ENCODE peak calls at places on chromosomes 11 and 22, in seven cellular contexts. O is activated B cell treated with CpG ODN at 0.5 μM for 24 hours, Y is GM12865, Z is WERI-Rb-1, U is heart right ventricle, A is pancreas, M is tibial nerve. C is an unnamed sample.

GRCh38 chr22:49887074-49887471 is 31.2 kb downstream of the ALG12 start:
- DNase-seq in O (no peak), Y (no peak), Z (no peak), U (no peak), A (no peak), M (no peak), C (no peak)

GRCh38 chr22:49717322-49717919 is 110.3 kb downstream of the BRD1 start:
- DNase-seq in O (no peak), Y (no peak), Z (no peak), U (no peak), A (no peak), M (no peak), C (no peak)

GRCh38 chr22:35209203-35209602 is 48.1 kb upstream of the HMGXB4 start:
- DNase-seq in O (no peak), Y (no peak), Z (no peak), U (no peak), A (no peak), M (no peak), C (no peak)

GRCh38 chr22:37032134-37032534 is 12.6 kb downstream of the MPST start:
- DNase-seq in O (no peak), Y (no peak), Z (no peak), U (no peak), A (no peak), M (no peak), C (no peak)

GRCh38 chr11:131807876-131808275 is 437.5 kb downstream of the NTM start:
- DNase-seq in O (no peak), Y (no peak), Z (no peak), U (no peak), A (no peak), M (no peak), C (no peak)

GRCh38 chr11:131447268-131447667 is 76.9 kb downstream of the NTM start:
- DNase-seq in O (no peak), Y (no peak), Z (peak), U (no peak), A (no peak), M (no peak), C (no peak)

GRCh38 chr11:112780351-112781043 is 180.7 kb upstream of the NCAM1 start:
- DNase-seq in O (no peak), Y (no peak), Z (no peak), U (peak), A (no peak), M (no peak), C (no peak)

GRCh38 chr22:41574847-41575381 is 14.1 kb downstream of the CSDC2 start:
- DNase-seq in O (no peak), Y (no peak), Z (no peak), U (peak), A (peak), M (peak), C (no peak)

GRCh38 chr22:40982482-40983385 is 31.6 kb downstream of the RBX1 start:
- DNase-seq in O (peak), Y (peak), Z (no peak), U (no peak), A (no peak), M (no peak), C (no peak)

GRCh38 chr11:65433657-65434056 is 11.1 kb downstream of the NEAT1 start:
- DNase-seq in O (no peak), Y (no peak), Z (no peak), U (no peak), A (no peak), M (no peak), C (no peak)

GRCh38 chr11:113147249-113147648 is 167.1 kb upstream of the TTC12 start:
- DNase-seq in O (no peak), Y (no peak), Z (no peak), U (no peak), A (no peak), M (no peak), C (no peak)

GRCh38 chr11:34299284-34299961 is 58.4 kb downstream of the ABTB2 start:
- DNase-seq in O (no peak), Y (no peak), Z (no peak), U (no peak), A (no peak), M (no peak), C (no peak)

GRCh38 chr11:86182976-86183584 is 61.5 kb upstream of the EED start:
- DNase-seq in O (no peak), Y (peak), Z (no peak), U (no peak), A (no peak), M (no peak), C (peak)

GRCh38 chr11:57762235-57762866 is 749 bp downstream of the CTNND1 start:
- DNase-seq in O (no peak), Y (no peak), Z (no peak), U (no peak), A (no peak), M (no peak), C (no peak)

GRCh38 chr11:66818231-66818955 is 24.8 kb upstream of the RCE1 start:
- DNase-seq in O (no peak), Y (no peak), Z (no peak), U (no peak), A (no peak), M (no peak), C (no peak)

GRCh38 chr11:1022908-1023810 is 13.4 kb downstream of the MUC6 start:
- DNase-seq in O (no peak), Y (no peak), Z (no peak), U (no peak), A (peak), M (no peak), C (no peak)

GRCh38 chr22:20622650-20623339 is 115.4 kb downstream of the MED15 start:
- DNase-seq in O (no peak), Y (no peak), Z (no peak), U (no peak), A (no peak), M (no peak), C (no peak)

GRCh38 chr22:45226681-45227186 is 14.0 kb downstream of the KIAA0930 start:
- DNase-seq in O (no peak), Y (no peak), Z (no peak), U (no peak), A (peak), M (no peak), C (no peak)

GRCh38 chr11:114606003-114606801 is 10.6 kb upstream of the NXPE4 start:
- DNase-seq in O (no peak), Y (peak), Z (no peak), U (no peak), A (no peak), M (no peak), C (no peak)

GRCh38 chr22:27460596-27461347 is 340.8 kb downstream of the MN1 start:
- DNase-seq in O (no peak), Y (no peak), Z (no peak), U (no peak), A (no peak), M (peak), C (no peak)

GRCh38 chr11:72743321-72744221 is 8.6 kb downstream of the ARAP1 start:
- DNase-seq in O (peak), Y (peak), Z (peak), U (no peak), A (peak), M (no peak), C (no peak)

GRCh38 chr11:38791346-38791961 is 2193.4 kb upstream of the RAG2 start:
- DNase-seq in O (no peak), Y (peak), Z (peak), U (peak), A (no peak), M (peak), C (no peak)

GRCh38 chr11:27085605-27086004 is 45.0 kb downstream of the BBOX1 start:
- DNase-seq in O (no peak), Y (no peak), Z (no peak), U (no peak), A (no peak), M (no peak), C (no peak)

GRCh38 chr11:79025622-79026021 is 415.2 kb downstream of the TENM4 start:
- DNase-seq in O (no peak), Y (no peak), Z (no peak), U (no peak), A (no peak), M (no peak), C (no peak)

GRCh38 chr11:17410606-17411379 is 22.3 kb upstream of the KCNJ11 start:
- DNase-seq in O (no peak), Y (no peak), Z (no peak), U (no peak), A (no peak), M (no peak), C (no peak)

GRCh38 chr11:17414317-17414737 is 25.9 kb upstream of the KCNJ11 start:
- DNase-seq in O (no peak), Y (no peak), Z (no peak), U (no peak), A (peak), M (no peak), C (no peak)

GRCh38 chr11:17411418-17411817 is 23.0 kb upstream of the KCNJ11 start:
- DNase-seq in O (no peak), Y (no peak), Z (no peak), U (no peak), A (no peak), M (no peak), C (no peak)

GRCh38 chr11:17413414-17414316 is 25.2 kb upstream of the KCNJ11 start:
- DNase-seq in O (no peak), Y (no peak), Z (no peak), U (no peak), A (peak), M (no peak), C (no peak)

DNA sequence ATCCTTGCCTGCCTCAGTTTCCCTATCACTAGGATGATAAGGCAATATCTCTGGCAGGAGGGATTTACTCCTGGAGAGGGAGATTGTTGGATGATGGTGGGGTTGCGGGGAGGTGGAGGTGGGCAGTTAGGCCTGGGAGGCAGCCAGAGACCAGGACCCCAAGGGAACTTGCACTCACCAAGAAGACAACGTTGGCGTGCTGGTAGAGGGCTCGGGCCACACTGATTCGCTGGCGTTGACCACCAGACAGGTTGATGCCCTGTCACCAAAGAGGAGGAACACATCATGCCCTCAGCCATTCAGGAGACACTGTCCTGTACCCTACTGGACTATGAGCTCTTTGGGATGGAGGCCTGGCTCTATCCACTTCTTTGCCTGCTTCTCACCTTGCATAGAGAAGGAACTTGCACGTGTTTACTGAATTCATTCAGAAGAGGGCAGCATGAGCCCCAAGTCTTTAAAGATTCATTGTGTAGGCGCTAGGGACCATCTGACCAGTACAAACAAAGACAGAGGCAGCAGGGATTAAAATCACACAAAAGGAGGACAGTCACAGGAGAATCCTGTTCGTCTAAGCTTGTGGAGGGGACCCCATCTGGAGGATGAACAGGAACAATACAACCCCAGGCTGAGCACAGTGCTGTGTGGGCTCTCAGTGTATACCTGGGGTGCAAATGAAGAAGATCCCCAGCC is 24.2 kb upstream of the KCNJ11 start:
- DNase-seq in O (no peak), Y (no peak), Z (peak), U (no peak), A (no peak), M (no peak), C (no peak)
- TF ChIP-seq CTCF in O (no peak), Y (no peak), Z (peak), U (no peak), A (no peak), M (no peak), C (no peak)

GRCh38 chr22:26416670-26417270 is 12.3 kb upstream of the ASPHD2 start:
- DNase-seq in O (no peak), Y (no peak), Z (no peak), U (no peak), A (no peak), M (peak), C (no peak)
- TF ChIP-seq CTCF in O (no peak), Y (no peak), Z (no peak), U (no peak), A (no peak), M (no peak), C (no peak)

GRCh38 chr22:23180301-23180892 is at the start of gene BCR:
- DNase-seq in O (peak), Y (peak), Z (peak), U (peak), A (peak), M (peak), C (peak)
- TF ChIP-seq CTCF in O (no peak), Y (no peak), Z (peak), U (no peak), A (no peak), M (peak), C (no peak)

DNA sequence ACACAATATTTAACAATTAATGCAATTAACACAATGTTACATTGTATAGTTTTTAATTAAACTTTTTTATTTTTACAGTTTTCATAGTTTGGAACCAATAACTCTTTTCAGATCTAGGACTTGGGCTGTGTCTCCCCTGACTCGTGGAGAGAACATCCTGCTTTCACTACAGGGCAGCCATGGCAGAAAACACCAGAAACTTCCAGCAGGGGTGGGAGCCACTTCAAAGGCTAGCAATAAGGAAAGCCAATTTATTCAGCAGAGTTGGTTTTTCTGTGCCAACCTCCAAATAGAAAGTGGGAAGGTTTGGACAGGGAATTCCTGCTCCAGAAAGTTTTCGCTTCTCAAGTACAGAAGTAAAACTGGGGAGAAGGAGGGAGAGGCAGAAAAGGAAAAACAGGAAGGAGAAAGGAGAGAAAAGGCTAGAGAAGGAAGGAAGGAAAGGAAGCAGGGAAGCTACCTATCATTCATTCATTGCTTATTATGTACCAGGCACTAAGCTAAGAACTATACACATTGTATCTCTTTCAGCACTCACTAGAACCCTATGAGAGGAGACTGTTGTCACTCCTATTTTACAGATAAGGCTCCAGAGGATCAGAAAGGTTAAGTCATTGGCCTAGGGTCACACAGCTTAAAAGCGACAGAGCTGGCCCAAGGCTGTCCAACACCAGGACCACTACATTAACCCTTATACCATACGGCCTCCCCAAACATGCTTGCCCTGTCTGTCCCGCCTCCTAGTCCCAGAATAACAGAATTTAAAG is 54.8 kb upstream of the CREB3L1 start:
- DNase-seq in O (no peak), Y (no peak), Z (no peak), U (no peak), A (no peak), M (no peak), C (no peak)
- TF ChIP-seq CTCF in O (no peak), Y (no peak), Z (no peak), U (no peak), A (no peak), M (no peak), C (no peak)

GRCh38 chr22:47369020-47369419 is 606.6 kb downstream of the TBC1D22A start:
- DNase-seq in O (no peak), Y (no peak), Z (peak), U (no peak), A (no peak), M (no peak), C (no peak)

GRCh38 chr22:47370448-47371262 is 608.2 kb downstream of the TBC1D22A start:
- DNase-seq in O (no peak), Y (no peak), Z (peak), U (no peak), A (no peak), M (no peak), C (no peak)

GRCh38 chr22:47367993-47368945 is 605.8 kb downstream of the TBC1D22A start:
- DNase-seq in O (no peak), Y (no peak), Z (peak), U (no peak), A (no peak), M (no peak), C (no peak)

GRCh38 chr22:47371263-47372090 is 609.0 kb downstream of the TBC1D22A start:
- DNase-seq in O (no peak), Y (no peak), Z (peak), U (no peak), A (no peak), M (no peak), C (no peak)

GRCh38 chr22:47369431-47370015 is 607.1 kb downstream of the TBC1D22A start:
- DNase-seq in O (no peak), Y (no peak), Z (peak), U (no peak), A (no peak), M (no peak), C (no peak)
- TF ChIP-seq CTCF in O (no peak), Y (no peak), Z (no peak), U (no peak), A (no peak), M (no peak), C (no peak)